ENCODE peak calls at places on chromosomes 2 and 18, in seven cellular contexts. One of them, this sample, is unnamed.

GRCh38 chr2:172438741-172439508 is 11.5 kb downstream of the ITGA6 start:
- DNase-seq in transverse colon: peak; percentile 74
- DNase-seq in A549: peak; percentile 74
- DNase-seq in tibial nerve: no peak
- DNase-seq in H1: no peak
- DNase-seq in esophagus squamous epithelium: no peak
- DNase-seq in thyroid gland: no peak
- DNase-seq in this sample: no peak

GRCh38 chr2:161423351-161424178 is 7.5 kb downstream of the TBR1 start:
- DNase-seq in transverse colon: peak; percentile 13
- DNase-seq in A549: no peak
- DNase-seq in tibial nerve: no peak
- DNase-seq in H1: no peak
- DNase-seq in esophagus squamous epithelium: no peak
- DNase-seq in thyroid gland: peak; percentile 20
- DNase-seq in this sample: no peak

GRCh38 chr18:33870059-33870458 is 292.0 kb downstream of the ASXL3 start:
- DNase-seq in transverse colon: no peak
- DNase-seq in A549: no peak
- DNase-seq in tibial nerve: no peak
- DNase-seq in H1: no peak
- DNase-seq in esophagus squamous epithelium: no peak
- DNase-seq in thyroid gland: no peak
- DNase-seq in this sample: no peak

GRCh38 chr18:41324020-41324791 is 630.8 kb upstream of the PIK3C3 start:
- DNase-seq in transverse colon: no peak
- DNase-seq in A549: no peak
- DNase-seq in tibial nerve: no peak
- DNase-seq in H1: no peak
- DNase-seq in esophagus squamous epithelium: no peak
- DNase-seq in thyroid gland: no peak
- DNase-seq in this sample: no peak

GRCh38 chr2:45177870-45178269 is 168.6 kb upstream of the SIX2 start:
- DNase-seq in transverse colon: no peak
- DNase-seq in A549: peak; percentile 28
- DNase-seq in tibial nerve: no peak
- DNase-seq in H1: no peak
- DNase-seq in esophagus squamous epithelium: no peak
- DNase-seq in thyroid gland: no peak
- DNase-seq in this sample: no peak

GRCh38 chr2:43136862-43137261 is 89.5 kb downstream of the ZFP36L2 start:
- DNase-seq in transverse colon: no peak
- DNase-seq in A549: no peak
- DNase-seq in tibial nerve: no peak
- DNase-seq in H1: no peak
- DNase-seq in esophagus squamous epithelium: peak; percentile 11
- DNase-seq in thyroid gland: no peak
- DNase-seq in this sample: peak; percentile 87

GRCh38 chr2:105858868-105859693 is 114.4 kb downstream of the NCK2 start:
- DNase-seq in transverse colon: no peak
- DNase-seq in A549: no peak
- DNase-seq in tibial nerve: no peak
- DNase-seq in H1: no peak
- DNase-seq in esophagus squamous epithelium: no peak
- DNase-seq in thyroid gland: no peak
- DNase-seq in this sample: no peak

GRCh38 chr2:68188831-68189230 is 31.1 kb downstream of the PNO1 start:
- DNase-seq in transverse colon: no peak
- DNase-seq in A549: no peak
- DNase-seq in tibial nerve: no peak
- DNase-seq in H1: no peak
- DNase-seq in esophagus squamous epithelium: no peak
- DNase-seq in thyroid gland: no peak
- DNase-seq in this sample: no peak

GRCh38 chr2:121133551-121134319 is 151.3 kb downstream of the TFCP2L1 start:
- DNase-seq in transverse colon: no peak
- DNase-seq in A549: no peak
- DNase-seq in tibial nerve: no peak
- DNase-seq in H1: no peak
- DNase-seq in esophagus squamous epithelium: no peak
- DNase-seq in thyroid gland: no peak
- DNase-seq in this sample: no peak

GRCh38 chr2:11022874-11023273 is 111.1 kb downstream of the KCNF1 start:
- DNase-seq in transverse colon: no peak
- DNase-seq in A549: no peak
- DNase-seq in tibial nerve: no peak
- DNase-seq in H1: no peak
- DNase-seq in esophagus squamous epithelium: no peak
- DNase-seq in thyroid gland: no peak
- DNase-seq in this sample: no peak

GRCh38 chr18:293557-293956 is 25.7 kb upstream of the THOC1 start:
- DNase-seq in transverse colon: no peak
- DNase-seq in A549: no peak
- DNase-seq in tibial nerve: no peak
- DNase-seq in H1: no peak
- DNase-seq in esophagus squamous epithelium: no peak
- DNase-seq in thyroid gland: no peak
- DNase-seq in this sample: no peak

GRCh38 chr18:72704202-72704601 is 160.1 kb upstream of the CBLN2 start:
- DNase-seq in transverse colon: no peak
- DNase-seq in A549: no peak
- DNase-seq in tibial nerve: no peak
- DNase-seq in H1: no peak
- DNase-seq in esophagus squamous epithelium: no peak
- DNase-seq in thyroid gland: no peak
- DNase-seq in this sample: no peak

GRCh38 chr2:169767243-169767888 is 31.3 kb upstream of the SSB start:
- DNase-seq in transverse colon: peak; percentile 64
- DNase-seq in A549: peak; percentile 61
- DNase-seq in tibial nerve: peak; percentile 92
- DNase-seq in H1: no peak
- DNase-seq in esophagus squamous epithelium: no peak
- DNase-seq in thyroid gland: peak; percentile 72
- DNase-seq in this sample: no peak

GRCh38 chr2:140786585-140786984 is 1344.2 kb downstream of the LRP1B start:
- DNase-seq in transverse colon: no peak
- DNase-seq in A549: no peak
- DNase-seq in tibial nerve: no peak
- DNase-seq in H1: no peak
- DNase-seq in esophagus squamous epithelium: no peak
- DNase-seq in thyroid gland: no peak
- DNase-seq in this sample: no peak

GRCh38 chr2:100418563-100418962 is 1.1 kb upstream of the CHST10 start:
- DNase-seq in transverse colon: no peak
- DNase-seq in A549: peak; percentile 5
- DNase-seq in tibial nerve: no peak
- DNase-seq in H1: no peak
- DNase-seq in esophagus squamous epithelium: no peak
- DNase-seq in thyroid gland: no peak
- DNase-seq in this sample: no peak

GRCh38 chr2:36318547-36318946 is 37.0 kb upstream of the CRIM1 start:
- DNase-seq in transverse colon: no peak
- DNase-seq in A549: peak; percentile 22
- DNase-seq in tibial nerve: no peak
- DNase-seq in H1: no peak
- DNase-seq in esophagus squamous epithelium: no peak
- DNase-seq in thyroid gland: peak; percentile 1
- DNase-seq in this sample: no peak

GRCh38 chr2:201642579-201643215 is 606 bp downstream of the TMEM237 start:
- DNase-seq in transverse colon: peak; percentile 84
- DNase-seq in A549: peak; percentile 78
- DNase-seq in tibial nerve: peak; percentile 68
- DNase-seq in H1: peak; percentile 39
- DNase-seq in esophagus squamous epithelium: peak; percentile 8
- DNase-seq in thyroid gland: peak; percentile 79
- DNase-seq in this sample: peak; percentile 95

GRCh38 chr2:88188741-88189140 is 18.6 kb downstream of the THNSL2 start:
- DNase-seq in transverse colon: no peak
- DNase-seq in A549: no peak
- DNase-seq in tibial nerve: no peak
- DNase-seq in H1: no peak
- DNase-seq in esophagus squamous epithelium: no peak
- DNase-seq in thyroid gland: no peak
- DNase-seq in this sample: no peak

GRCh38 chr2:148901142-148901541 is 26.1 kb downstream of the KIF5C start:
- DNase-seq in transverse colon: no peak
- DNase-seq in A549: no peak
- DNase-seq in tibial nerve: no peak
- DNase-seq in H1: no peak
- DNase-seq in esophagus squamous epithelium: no peak
- DNase-seq in thyroid gland: peak; percentile 42
- DNase-seq in this sample: no peak

GRCh38 chr2:40105593-40105992 is 326.5 kb upstream of the THUMPD2 start:
- DNase-seq in transverse colon: no peak
- DNase-seq in A549: no peak
- DNase-seq in tibial nerve: no peak
- DNase-seq in H1: no peak
- DNase-seq in esophagus squamous epithelium: no peak
- DNase-seq in thyroid gland: peak; percentile 32
- DNase-seq in this sample: no peak

GRCh38 chr2:102915128-102915527 is 153.3 kb downstream of the TMEM182 start:
- DNase-seq in transverse colon: no peak
- DNase-seq in A549: peak; percentile 59
- DNase-seq in tibial nerve: no peak
- DNase-seq in H1: no peak
- DNase-seq in esophagus squamous epithelium: no peak
- DNase-seq in thyroid gland: no peak
- DNase-seq in this sample: no peak

GRCh38 chr2:29014811-29015414 is 33.8 kb downstream of the TOGARAM2 start:
- DNase-seq in transverse colon: peak; percentile 59
- DNase-seq in A549: no peak
- DNase-seq in tibial nerve: peak; percentile 15
- DNase-seq in H1: no peak
- DNase-seq in esophagus squamous epithelium: no peak
- DNase-seq in thyroid gland: peak; percentile 40
- DNase-seq in this sample: peak; percentile 90

GRCh38 chr2:240557808-240558207 is at the start of gene ANKMY1:
- DNase-seq in transverse colon: peak; percentile 68
- DNase-seq in A549: no peak
- DNase-seq in tibial nerve: no peak
- DNase-seq in H1: no peak
- DNase-seq in esophagus squamous epithelium: no peak
- DNase-seq in thyroid gland: peak; percentile 76
- DNase-seq in this sample: peak; percentile 89
- TF ChIP-seq POLR2A in transverse colon: no peak
- TF ChIP-seq POLR2A in A549: no peak
- TF ChIP-seq POLR2A in tibial nerve: no peak
- TF ChIP-seq POLR2A in H1: no peak
- TF ChIP-seq POLR2A in esophagus squamous epithelium: no peak
- TF ChIP-seq POLR2A in thyroid gland: no peak
- TF ChIP-seq POLR2A in this sample: no peak

DNA sequence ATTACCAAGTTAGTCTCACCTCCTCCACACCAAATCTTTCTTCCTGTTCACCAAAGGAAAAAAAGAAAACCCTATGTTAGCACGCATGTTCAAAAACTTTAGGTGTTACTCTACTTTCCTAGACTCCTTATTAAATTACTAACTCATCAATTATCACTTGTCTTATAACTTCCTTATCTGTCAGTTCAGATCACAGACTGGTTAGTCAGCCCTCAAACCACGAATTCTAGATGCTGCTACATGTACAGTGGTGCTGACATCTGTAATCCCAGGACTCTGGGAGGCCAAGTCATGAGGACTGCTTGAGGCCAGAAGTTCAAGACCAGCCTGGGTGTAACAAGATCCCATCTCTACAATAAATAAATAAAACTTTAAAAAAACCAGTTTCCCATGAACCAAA is 3.5 kb downstream of the YWHAQ start:
- DNase-seq in transverse colon: no peak
- DNase-seq in A549: no peak
- DNase-seq in tibial nerve: no peak
- DNase-seq in H1: no peak
- DNase-seq in esophagus squamous epithelium: no peak
- DNase-seq in thyroid gland: no peak
- DNase-seq in this sample: no peak
- TF ChIP-seq POLR2A in transverse colon: no peak
- TF ChIP-seq POLR2A in A549: no peak
- TF ChIP-seq POLR2A in tibial nerve: no peak
- TF ChIP-seq POLR2A in H1: no peak
- TF ChIP-seq POLR2A in esophagus squamous epithelium: no peak
- TF ChIP-seq POLR2A in thyroid gland: no peak
- TF ChIP-seq POLR2A in this sample: no peak

DNA sequence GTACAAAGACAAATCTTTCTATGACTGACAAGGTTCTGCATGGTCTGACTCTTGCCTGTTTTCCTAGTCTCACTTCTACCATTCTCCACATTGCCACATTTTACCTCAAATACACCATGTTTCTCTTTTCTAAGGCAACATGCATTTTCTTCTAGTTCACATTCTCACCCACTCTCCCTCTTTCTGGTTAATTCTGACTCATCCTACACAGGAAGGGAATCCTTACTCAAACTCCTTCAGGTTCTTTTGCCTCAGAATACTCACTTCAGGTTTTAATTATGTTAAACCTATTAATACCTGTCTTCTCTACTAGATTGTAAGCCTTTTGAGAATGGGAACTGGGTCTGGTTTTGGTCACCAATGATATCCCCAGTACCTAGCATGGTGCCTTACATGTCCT is 47.2 kb downstream of the MAP2 start:
- DNase-seq in transverse colon: no peak
- DNase-seq in A549: no peak
- DNase-seq in tibial nerve: no peak
- DNase-seq in H1: no peak
- DNase-seq in esophagus squamous epithelium: no peak
- DNase-seq in thyroid gland: no peak
- DNase-seq in this sample: no peak
- TF ChIP-seq POLR2A in transverse colon: no peak
- TF ChIP-seq POLR2A in A549: no peak
- TF ChIP-seq POLR2A in tibial nerve: no peak
- TF ChIP-seq POLR2A in H1: no peak
- TF ChIP-seq POLR2A in esophagus squamous epithelium: no peak
- TF ChIP-seq POLR2A in thyroid gland: no peak
- TF ChIP-seq POLR2A in this sample: no peak

DNA sequence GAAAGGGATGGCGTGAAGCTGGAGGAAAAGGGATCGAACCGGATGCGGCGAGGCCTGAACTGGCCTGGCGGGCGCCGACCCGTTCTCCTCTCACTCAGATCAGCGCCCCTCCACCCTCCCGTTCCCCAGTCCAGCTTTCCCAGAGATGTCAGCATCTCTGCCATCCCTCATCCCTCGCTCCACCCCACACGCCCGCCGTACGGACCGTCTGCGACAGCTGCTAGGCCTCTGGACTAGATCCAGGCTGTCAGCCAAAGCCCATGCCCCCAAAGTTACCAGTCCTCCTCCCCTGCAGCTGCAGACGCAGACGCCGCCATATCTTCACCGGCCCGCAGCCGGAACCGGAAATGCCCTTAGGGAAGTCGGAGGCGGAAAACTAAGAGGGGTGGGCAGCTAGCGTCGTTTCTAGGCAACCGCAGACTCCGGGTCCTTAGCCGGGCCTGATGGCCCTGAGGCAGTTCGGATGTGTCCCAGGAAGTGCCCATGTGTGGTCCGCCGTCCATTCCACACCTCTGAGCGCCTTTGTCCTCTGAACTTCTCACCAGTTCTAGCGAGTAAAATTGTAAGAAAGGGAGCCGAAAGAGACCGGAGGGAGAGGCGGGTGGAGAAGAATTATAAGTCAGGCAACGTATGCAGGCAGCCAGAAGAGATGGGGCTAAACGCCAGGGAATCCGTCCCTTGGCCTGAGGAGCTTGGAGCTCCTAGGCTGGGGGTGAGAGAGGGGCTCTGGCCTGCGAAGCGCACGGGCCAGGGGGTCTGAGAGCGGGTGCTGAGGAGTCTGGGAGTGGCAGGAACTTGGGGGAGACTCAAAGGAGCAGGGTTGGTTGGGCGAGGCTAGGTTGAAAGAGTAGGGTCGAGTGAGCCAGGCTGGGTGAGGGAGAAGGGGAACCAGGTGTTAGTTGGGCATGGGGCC is at the start of the genes RNF25 and STK36:
- DNase-seq in transverse colon: peak; percentile 84
- DNase-seq in A549: peak; percentile 84
- DNase-seq in tibial nerve: peak; percentile 69
- DNase-seq in H1: peak; percentile 74
- DNase-seq in esophagus squamous epithelium: peak; percentile 25
- DNase-seq in thyroid gland: peak; percentile 87
- DNase-seq in this sample: peak; percentile 95
- TF ChIP-seq POLR2A in transverse colon: peak; percentile 84
- TF ChIP-seq POLR2A in A549: peak; percentile 88
- TF ChIP-seq POLR2A in tibial nerve: peak; percentile 66
- TF ChIP-seq POLR2A in H1: peak; percentile 70
- TF ChIP-seq POLR2A in esophagus squamous epithelium: no peak
- TF ChIP-seq POLR2A in thyroid gland: no peak
- TF ChIP-seq POLR2A in this sample: peak; percentile 39

This sample was measured in spleen.